ENCODE peak calls at places on chromosome 17, in seven cellular contexts. G, T, A, P, L, N and X are unnamed samples.

GRCh38 chr17:9924735-9925191 is 19.7 kb upstream of the RCVRN start:
- DNase-seq in N (no peak), T (peak), L (no peak), A (peak), G (peak), P (peak), X (peak)

GRCh38 chr17:41563607-41564006 is 8.3 kb downstream of the KRT9 start:
- DNase-seq in T (no peak), N (no peak), P (no peak), A (no peak), L (no peak), G (no peak), X (no peak)

GRCh38 chr17:47982645-47983440 is 11.9 kb downstream of the CDK5RAP3 start:
- DNase-seq in A (no peak), T (peak), N (no peak), G (no peak), L (no peak), P (no peak), X (no peak)

GRCh38 chr17:29148257-29148789 is 31.9 kb downstream of the MYO18A start:
- DNase-seq in P (no peak), A (peak), G (no peak), L (no peak), T (peak), N (no peak), X (no peak)

GRCh38 chr17:80817861-80818260 is 173.8 kb upstream of the CHMP6 start:
- DNase-seq in A (no peak), T (no peak), G (peak), N (no peak), L (no peak), P (no peak), X (peak)

GRCh38 chr17:82592289-82592683 is 56.0 kb downstream of the WDR45B start:
- DNase-seq in P (no peak), L (no peak), A (no peak), N (no peak), T (no peak), G (no peak), X (peak)

GRCh38 chr17:82120148-82120547 is 22.1 kb upstream of the FASN start:
- DNase-seq in L (no peak), N (no peak), P (no peak), T (no peak), A (no peak), G (peak), X (peak)

GRCh38 chr17:17567114-17567513 is 24.4 kb downstream of the PEMT start:
- DNase-seq in N (no peak), L (no peak), A (peak), G (no peak), P (no peak), T (no peak), X (no peak)

GRCh38 chr17:76139801-76140660 is 1.0 kb downstream of the FOXJ1 start:
- DNase-seq in G (no peak), T (peak), L (peak), A (no peak), N (no peak), P (no peak), X (no peak)

GRCh38 chr17:4301066-4301465 is 37.3 kb upstream of the ANKFY1 start:
- DNase-seq in T (no peak), G (no peak), L (no peak), P (no peak), N (no peak), A (no peak), X (no peak)

GRCh38 chr17:57862990-57863667 is 13.3 kb upstream of the MRPS23 start:
- DNase-seq in P (no peak), L (no peak), N (no peak), G (no peak), A (no peak), T (peak), X (peak)